ENCODE peak calls at places on chromosomes 3 and 15, in nine cellular contexts. I is HepG2, E is GM12878, Y is WTC11, O is endothelial cell of umbilical vein, T is HCT116, H is A549, N is H1, A is NB4. P is an unnamed sample.

GRCh38 chr3:197183582-197183981 is 114.8 kb downstream of the DLG1 start:
- DNase-seq in A (no peak), I (no peak), O (no peak), H (no peak), E (no peak), T (no peak), Y (no peak), N (no peak), P (no peak)

GRCh38 chr3:120348065-120348980 is 831 bp downstream of the LRRC58 start:
- DNase-seq in T (no peak), O (peak), Y (peak), N (no peak), E (no peak), I (peak), A (peak), H (peak), P (no peak)

GRCh38 chr3:82641701-82642100 is 880.3 kb upstream of the GBE1 start:
- DNase-seq in I (no peak), H (no peak), T (no peak), O (no peak), Y (no peak), N (no peak), E (no peak), A (no peak), P (no peak)

GRCh38 chr3:58271901-58272501 is 34.0 kb upstream of the RPP14 start:
- DNase-seq in I (no peak), Y (no peak), H (peak), N (no peak), E (no peak), A (peak), O (peak), T (peak), P (no peak)

GRCh38 chr3:52088445-52089367 is 32.3 kb upstream of the DUSP7 start:
- DNase-seq in A (peak), I (peak), Y (no peak), E (no peak), H (no peak), T (no peak), N (no peak), O (peak), P (peak)

GRCh38 chr3:36904641-36905040 is 40.2 kb downstream of the TRANK1 start:
- DNase-seq in I (peak), E (no peak), T (no peak), A (peak), O (no peak), N (peak), H (no peak), Y (peak), P (no peak)

GRCh38 chr15:42591238-42591936 is 16.0 kb downstream of the STARD9 start:
- DNase-seq in Y (no peak), T (no peak), H (peak), E (no peak), I (peak), O (peak), A (peak), N (no peak), P (peak)

GRCh38 chr3:158050461-158050860 is 55.8 kb downstream of the SHOX2 start:
- DNase-seq in T (no peak), E (no peak), H (no peak), N (no peak), I (no peak), Y (no peak), O (no peak), A (no peak), P (no peak)

GRCh38 chr3:18379647-18380046 is 45.5 kb downstream of the SATB1 start:
- DNase-seq in Y (no peak), T (no peak), E (no peak), O (no peak), H (no peak), A (no peak), I (no peak), N (no peak), P (no peak)

GRCh38 chr3:98994128-98994762 is 92.8 kb upstream of the DCBLD2 start:
- DNase-seq in A (peak), N (no peak), E (no peak), Y (no peak), T (peak), I (peak), O (peak), H (no peak), P (no peak)

GRCh38 chr3:116806351-116806750 is 96.8 kb downstream of the TUSC7 start:
- DNase-seq in A (no peak), E (no peak), N (no peak), Y (no peak), O (no peak), T (no peak), H (no peak), I (no peak), P (no peak)

GRCh38 chr3:8283180-8283579 is 218.4 kb upstream of the LMCD1 start:
- DNase-seq in A (no peak), N (no peak), O (no peak), H (no peak), E (no peak), T (no peak), Y (no peak), I (no peak), P (no peak)

GRCh38 chr15:56765252-56765651 is 31.9 kb upstream of the ZNF280D start:
- DNase-seq in I (no peak), E (no peak), H (no peak), N (no peak), A (no peak), T (no peak), Y (no peak), O (peak), P (no peak)

GRCh38 chr3:128804817-128805166 is 74.6 kb upstream of the ACAD9 start:
- DNase-seq in E (no peak), I (no peak), T (no peak), Y (no peak), H (no peak), N (no peak), O (no peak), A (no peak), P (no peak)

GRCh38 chr3:5699313-5699712 is 511.8 kb downstream of the EDEM1 start:
- DNase-seq in E (no peak), T (peak), O (no peak), H (no peak), N (no peak), I (no peak), A (no peak), Y (no peak), P (no peak)

GRCh38 chr3:10280177-10280529 is 12.6 kb downstream of the GHRL start:
- DNase-seq in A (no peak), I (no peak), E (no peak), H (no peak), Y (no peak), N (no peak), O (no peak), T (no peak), P (no peak)

GRCh38 chr15:96345560-96346389 is 15.3 kb downstream of the NR2F2 start:
- DNase-seq in A (peak), T (no peak), E (no peak), H (peak), Y (peak), O (peak), I (peak), N (peak), P (no peak)

GRCh38 chr15:75073197-75073596 is 49.8 kb downstream of the PPCDC start:
- DNase-seq in A (peak), H (no peak), I (no peak), T (no peak), N (no peak), E (no peak), O (no peak), Y (no peak), P (no peak)

GRCh38 chr3:163601426-163601825 is 1476.9 kb downstream of the SI start:
- DNase-seq in O (no peak), T (no peak), E (no peak), I (no peak), N (no peak), H (no peak), Y (no peak), A (no peak), P (no peak)

GRCh38 chr15:65334586-65335231 is 30.2 kb downstream of the RNU5B-1 start:
- DNase-seq in H (no peak), A (no peak), Y (no peak), T (no peak), O (no peak), E (no peak), I (no peak), N (peak), P (no peak)

GRCh38 chr3:195550723-195551122 is 7.6 kb upstream of the PPP1R2 start:
- DNase-seq in Y (no peak), O (no peak), T (no peak), E (no peak), H (no peak), N (no peak), A (no peak), I (peak), P (no peak)

GRCh38 chr3:11717768-11718581 is 74.3 kb upstream of the VGLL4 start:
- DNase-seq in Y (no peak), T (no peak), N (no peak), A (peak), H (peak), E (no peak), O (peak), I (peak), P (no peak)

GRCh38 chr3:23567917-23568316 is 237.8 kb upstream of the UBE2E1 start:
- DNase-seq in O (peak), T (peak), N (no peak), A (peak), Y (no peak), E (no peak), I (no peak), H (no peak), P (no peak)

GRCh38 chr15:60720084-60720483 is 241.1 kb upstream of the ICE2 start:
- DNase-seq in O (no peak), T (no peak), H (no peak), E (no peak), A (no peak), Y (no peak), I (no peak), N (no peak), P (no peak)

GRCh38 chr3:69012111-69012835 is 1.2 kb downstream of the EOGT start:
- DNase-seq in E (no peak), T (no peak), Y (peak), O (peak), I (no peak), H (no peak), N (no peak), A (no peak), P (no peak)

GRCh38 chr3:139491027-139491700 is 14.8 kb upstream of the RBP2 start:
- DNase-seq in T (no peak), A (no peak), I (peak), H (no peak), O (no peak), N (peak), E (no peak), Y (no peak), P (no peak)

GRCh38 chr15:80925597-80926059 is 64.0 kb downstream of the MESD start:
- DNase-seq in N (no peak), A (no peak), E (no peak), H (no peak), O (no peak), Y (no peak), I (no peak), T (no peak), P (no peak)

GRCh38 chr15:71570736-71571135 is 239.6 kb upstream of the NR2E3 start:
- DNase-seq in H (no peak), O (no peak), E (no peak), Y (no peak), A (no peak), N (no peak), I (no peak), T (no peak), P (no peak)

GRCh38 chr3:182508896-182509295 is 284.4 kb upstream of the ATP11B start:
- DNase-seq in N (no peak), I (no peak), T (no peak), A (no peak), O (no peak), E (no peak), Y (peak), H (no peak), P (no peak)

GRCh38 chr15:59005579-59005978 is 18.1 kb downstream of the RNF111 start:
- DNase-seq in H (no peak), E (no peak), T (no peak), O (no peak), A (no peak), Y (no peak), I (no peak), N (no peak), P (no peak)

GRCh38 chr15:68217341-68217740 is 12.2 kb downstream of the CLN6 start:
- DNase-seq in Y (no peak), O (no peak), I (no peak), A (no peak), E (no peak), H (no peak), N (no peak), T (no peak), P (no peak)

GRCh38 chr15:81152799-81153198 is 18.7 kb downstream of the CFAP161 start:
- DNase-seq in A (no peak), T (no peak), I (no peak), Y (no peak), E (no peak), O (no peak), N (no peak), H (no peak), P (no peak)

GRCh38 chr3:16616083-16616482 is 10.9 kb upstream of the DAZL start:
- DNase-seq in I (no peak), T (no peak), O (no peak), Y (no peak), A (no peak), H (no peak), E (no peak), N (no peak), P (no peak)
- TF ChIP-seq MAX in I (no peak), T (no peak), O (no peak), Y (no peak), A (no peak), H (no peak), E (no peak), N (no peak), P (no peak)

GRCh38 chr3:191296041-191296541 is 33.1 kb upstream of the CCDC50 start:
- DNase-seq in O (no peak), T (no peak), I (no peak), Y (no peak), A (no peak), E (peak), H (no peak), N (no peak), P (no peak)

GRCh38 chr3:191294291-191294690 is 34.9 kb upstream of the CCDC50 start:
- DNase-seq in A (no peak), O (no peak), H (no peak), I (no peak), T (no peak), E (no peak), Y (no peak), N (no peak), P (no peak)

GRCh38 chr3:191292243-191292642 is 37.0 kb upstream of the CCDC50 start:
- DNase-seq in T (no peak), A (no peak), H (no peak), N (no peak), I (no peak), E (no peak), Y (no peak), O (no peak), P (no peak)

DNA sequence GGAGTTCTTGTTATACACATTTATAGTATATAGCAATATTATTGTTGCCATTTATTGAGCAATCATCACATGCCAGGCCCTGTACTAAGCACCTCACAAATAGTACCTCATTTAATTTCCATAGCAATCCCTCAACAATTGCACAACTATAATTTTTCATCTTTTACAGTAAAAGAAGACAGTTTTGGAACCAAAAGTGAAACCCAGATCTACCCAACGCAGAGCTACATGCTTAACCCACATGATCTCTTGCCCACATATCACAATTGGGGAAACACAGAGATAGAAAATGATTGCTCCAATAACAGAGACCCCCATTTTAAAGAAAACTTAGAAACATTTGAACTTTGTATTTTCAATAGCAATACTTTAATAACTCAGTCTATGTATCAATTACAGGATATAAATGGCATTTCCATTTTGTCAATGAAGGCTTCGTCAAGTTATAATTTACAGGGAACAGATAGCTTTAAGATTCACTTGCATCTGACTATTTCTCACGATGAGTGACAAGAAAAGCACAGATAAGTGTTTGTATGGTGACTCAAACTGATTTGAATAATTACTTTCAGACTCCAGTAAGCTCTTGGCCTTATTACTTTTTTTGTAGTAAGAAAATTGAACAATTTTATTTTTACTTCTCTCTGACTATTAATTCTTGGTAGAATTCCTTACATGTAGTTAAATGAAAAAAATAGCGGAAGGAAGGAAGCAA is 38.7 kb upstream of the CCDC50 start:
- DNase-seq in O (peak), N (no peak), T (no peak), I (no peak), E (no peak), Y (no peak), A (no peak), H (no peak), P (no peak)
- TF ChIP-seq MAX in O (no peak), N (no peak), T (no peak), I (no peak), E (no peak), Y (no peak), A (no peak), H (no peak), P (no peak)

GRCh38 chr15:70120109-70120508 is 22.4 kb upstream of the TLE3 start:
- DNase-seq in N (no peak), Y (no peak), A (peak), T (no peak), I (no peak), E (no peak), H (no peak), O (no peak), P (no peak)

GRCh38 chr15:70118599-70118998 is 20.9 kb upstream of the TLE3 start:
- DNase-seq in H (no peak), O (no peak), T (no peak), N (no peak), A (no peak), E (no peak), Y (no peak), I (no peak), P (no peak)

GRCh38 chr15:70125605-70126004 is 27.9 kb upstream of the TLE3 start:
- DNase-seq in Y (no peak), E (no peak), O (no peak), I (no peak), T (no peak), H (no peak), A (no peak), N (no peak), P (no peak)

GRCh38 chr15:70120954-70121655 is 23.4 kb upstream of the TLE3 start:
- DNase-seq in T (no peak), A (no peak), Y (no peak), I (no peak), N (no peak), O (no peak), E (no peak), H (no peak), P (no peak)

DNA sequence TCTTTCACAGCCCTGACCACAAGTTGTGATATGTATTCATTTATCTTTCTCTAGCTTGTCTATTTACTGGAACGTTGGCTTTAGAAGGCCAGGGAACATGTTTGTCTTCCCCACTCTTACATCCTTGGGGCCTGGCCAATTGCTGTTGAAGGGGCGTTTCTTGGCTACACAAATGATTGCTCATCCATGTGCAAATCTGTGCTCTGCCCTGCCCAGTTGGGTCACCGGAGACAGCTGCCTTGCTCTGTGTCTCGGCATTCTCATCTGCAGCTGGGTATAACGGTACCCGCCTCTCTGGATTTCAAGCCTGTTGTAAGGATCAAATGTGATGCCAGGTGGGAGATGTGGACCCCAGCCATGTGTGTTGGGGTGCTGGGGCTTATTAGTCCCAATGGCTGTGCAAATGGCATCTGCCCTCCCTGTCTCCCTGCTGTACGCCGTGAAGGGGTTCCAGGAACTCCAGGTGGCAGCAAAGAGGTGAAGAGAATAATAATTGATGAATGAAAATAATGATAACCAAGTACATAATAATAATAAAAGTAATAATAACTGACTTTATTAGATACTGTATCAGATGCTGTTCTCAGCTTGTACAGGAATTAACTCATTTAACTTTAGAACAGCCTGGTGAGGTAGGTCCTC is 24.1 kb upstream of the TLE3 start:
- DNase-seq in O (peak), I (no peak), T (no peak), A (no peak), H (no peak), E (no peak), Y (no peak), N (no peak), P (no peak)
- TF ChIP-seq MAX in O (no peak), I (no peak), T (no peak), A (no peak), H (no peak), E (no peak), Y (no peak), N (no peak), P (no peak)

GRCh38 chr15:89998923-89999675 is 2.0 kb upstream of the ZNF710 start:
- DNase-seq in H (no peak), N (no peak), A (peak), T (no peak), Y (no peak), O (no peak), I (no peak), E (no peak), P (no peak)

GRCh38 chr15:90000175-90000923 is 775 bp upstream of the ZNF710 start:
- DNase-seq in Y (peak), A (peak), E (no peak), N (peak), H (no peak), O (peak), T (no peak), I (no peak), P (no peak)

GRCh38 chr15:89998141-89998661 is 2.9 kb upstream of the ZNF710 start:
- DNase-seq in I (peak), A (peak), T (peak), N (no peak), O (peak), E (no peak), H (peak), Y (no peak), P (peak)

GRCh38 chr15:90001062-90001682 is at the start of gene ZNF710:
- DNase-seq in E (no peak), T (no peak), N (peak), H (peak), I (no peak), A (peak), O (peak), Y (peak), P (peak)

GRCh38 chr15:89999676-90000174 is 1.4 kb upstream of the ZNF710 start:
- DNase-seq in Y (peak), A (no peak), E (no peak), N (no peak), T (no peak), O (no peak), I (no peak), H (no peak), P (no peak)
- TF ChIP-seq MAX in Y (no peak), A (no peak), E (no peak), N (peak), T (no peak), O (no peak), I (no peak), H (no peak), P (no peak)

GRCh38 chr3:65524544-65525070 is 514.1 kb downstream of the MAGI1 start:
- DNase-seq in N (no peak), I (no peak), E (no peak), O (no peak), T (no peak), Y (no peak), A (no peak), H (no peak), P (no peak)

GRCh38 chr3:65521032-65521431 is 517.7 kb downstream of the MAGI1 start:
- DNase-seq in I (no peak), E (no peak), Y (no peak), A (no peak), N (no peak), O (no peak), H (no peak), T (no peak), P (no peak)

GRCh38 chr3:65532164-65532563 is 506.6 kb downstream of the MAGI1 start:
- DNase-seq in O (no peak), E (no peak), H (no peak), A (no peak), N (no peak), Y (no peak), I (no peak), T (no peak), P (no peak)

GRCh38 chr3:65523878-65524277 is 514.8 kb downstream of the MAGI1 start:
- DNase-seq in E (no peak), I (no peak), A (no peak), T (no peak), Y (no peak), O (no peak), N (no peak), H (no peak), P (no peak)

GRCh38 chr3:65526656-65527055 is 512.1 kb downstream of the MAGI1 start:
- DNase-seq in H (no peak), E (no peak), T (no peak), N (no peak), O (no peak), A (no peak), Y (no peak), I (no peak), P (no peak)
- TF ChIP-seq MAX in H (no peak), E (no peak), T (no peak), N (no peak), O (no peak), A (no peak), Y (no peak), I (no peak), P (no peak)

P was measured in K562.